ENCODE peak calls at places on chromosome X, in five cellular contexts. One of them, this sample, is unnamed.

GRCh38 chrX:132488092-132488749 is 617 bp downstream of the MBNL3 start:
- DNase-seq in Peyer's patch: peak
- DNase-seq in A549: no peak
- DNase-seq in cardiac muscle cell: peak
- DNase-seq in CD8-positive, alpha-beta T cell: no peak
- DNase-seq in this sample: no peak

GRCh38 chrX:138057883-138058282 is 492.0 kb downstream of the ZIC3 start:
- DNase-seq in Peyer's patch: no peak
- DNase-seq in A549: no peak
- DNase-seq in cardiac muscle cell: no peak
- DNase-seq in CD8-positive, alpha-beta T cell: no peak
- DNase-seq in this sample: no peak

GRCh38 chrX:39477438-39478120 is 620.2 kb downstream of the BCOR start:
- DNase-seq in Peyer's patch: no peak
- DNase-seq in A549: no peak
- DNase-seq in cardiac muscle cell: peak
- DNase-seq in CD8-positive, alpha-beta T cell: no peak
- DNase-seq in this sample: no peak

GRCh38 chrX:18574591-18574990 is 97.3 kb downstream of the RS1 start:
- DNase-seq in Peyer's patch: no peak
- DNase-seq in A549: no peak
- DNase-seq in cardiac muscle cell: peak
- DNase-seq in CD8-positive, alpha-beta T cell: no peak
- DNase-seq in this sample: peak

GRCh38 chrX:118534716-118535493 is 39.3 kb downstream of the DOCK11 start:
- DNase-seq in Peyer's patch: no peak
- DNase-seq in A549: no peak
- DNase-seq in cardiac muscle cell: no peak
- DNase-seq in CD8-positive, alpha-beta T cell: no peak
- DNase-seq in this sample: no peak

GRCh38 chrX:136497556-136498048 is at the start of gene HTATSF1:
- DNase-seq in Peyer's patch: no peak
- DNase-seq in A549: peak
- DNase-seq in cardiac muscle cell: no peak
- DNase-seq in CD8-positive, alpha-beta T cell: no peak
- DNase-seq in this sample: no peak

GRCh38 chrX:14903891-14904290 is 30.7 kb downstream of the MOSPD2 start:
- DNase-seq in Peyer's patch: no peak
- DNase-seq in A549: no peak
- DNase-seq in cardiac muscle cell: no peak
- DNase-seq in CD8-positive, alpha-beta T cell: no peak
- DNase-seq in this sample: no peak

GRCh38 chrX:150569155-150569477 is 695 bp downstream of the MTM1 start:
- DNase-seq in Peyer's patch: peak
- DNase-seq in A549: no peak
- DNase-seq in cardiac muscle cell: peak
- DNase-seq in CD8-positive, alpha-beta T cell: peak
- DNase-seq in this sample: no peak

GRCh38 chrX:129522184-129523059 is 868 bp downstream of the SMARCA1 start:
- DNase-seq in Peyer's patch: no peak
- DNase-seq in A549: peak
- DNase-seq in cardiac muscle cell: peak
- DNase-seq in CD8-positive, alpha-beta T cell: no peak
- DNase-seq in this sample: peak

GRCh38 chrX:50920132-50920531 is 9.6 kb downstream of the BMP15 start:
- DNase-seq in Peyer's patch: no peak
- DNase-seq in A549: no peak
- DNase-seq in cardiac muscle cell: peak
- DNase-seq in CD8-positive, alpha-beta T cell: no peak
- DNase-seq in this sample: no peak

GRCh38 chrX:124413244-124413643 is 66.9 kb downstream of the SH2D1A start:
- DNase-seq in Peyer's patch: no peak
- DNase-seq in A549: no peak
- DNase-seq in cardiac muscle cell: no peak
- DNase-seq in CD8-positive, alpha-beta T cell: no peak
- DNase-seq in this sample: no peak

GRCh38 chrX:70505451-70505841 is 60.8 kb downstream of the DLG3 start:
- DNase-seq in Peyer's patch: no peak
- DNase-seq in A549: no peak
- DNase-seq in cardiac muscle cell: no peak
- DNase-seq in CD8-positive, alpha-beta T cell: no peak
- DNase-seq in this sample: no peak

GRCh38 chrX:141642979-141643378 is 53.5 kb downstream of the SPANXA2 start:
- DNase-seq in Peyer's patch: no peak
- DNase-seq in A549: no peak
- DNase-seq in cardiac muscle cell: peak
- DNase-seq in CD8-positive, alpha-beta T cell: no peak
- DNase-seq in this sample: no peak

GRCh38 chrX:132463411-132463810 is 25.4 kb downstream of the MBNL3 start:
- DNase-seq in Peyer's patch: peak
- DNase-seq in A549: no peak
- DNase-seq in cardiac muscle cell: no peak
- DNase-seq in CD8-positive, alpha-beta T cell: no peak
- DNase-seq in this sample: no peak

GRCh38 chrX:37958493-37959211 is 47.7 kb upstream of the SYTL5 start:
- DNase-seq in Peyer's patch: no peak
- DNase-seq in A549: no peak
- DNase-seq in cardiac muscle cell: peak
- DNase-seq in CD8-positive, alpha-beta T cell: no peak
- DNase-seq in this sample: no peak

GRCh38 chrX:122817321-122817720 is 366.8 kb upstream of the GRIA3 start:
- DNase-seq in Peyer's patch: no peak
- DNase-seq in A549: no peak
- DNase-seq in cardiac muscle cell: no peak
- DNase-seq in CD8-positive, alpha-beta T cell: no peak
- DNase-seq in this sample: no peak

GRCh38 chrX:70480660-70481018 is 36.0 kb downstream of the DLG3 start:
- DNase-seq in Peyer's patch: no peak
- DNase-seq in A549: no peak
- DNase-seq in cardiac muscle cell: peak
- DNase-seq in CD8-positive, alpha-beta T cell: no peak
- DNase-seq in this sample: no peak

GRCh38 chrX:22467571-22467970 is 194.9 kb downstream of the CBLL2 start:
- DNase-seq in Peyer's patch: no peak
- DNase-seq in A549: no peak
- DNase-seq in cardiac muscle cell: no peak
- DNase-seq in CD8-positive, alpha-beta T cell: no peak
- DNase-seq in this sample: no peak

GRCh38 chrX:16839852-16840460 is 30.2 kb downstream of the RBBP7 start:
- DNase-seq in Peyer's patch: no peak
- DNase-seq in A549: no peak
- DNase-seq in cardiac muscle cell: peak
- DNase-seq in CD8-positive, alpha-beta T cell: no peak
- DNase-seq in this sample: peak

GRCh38 chrX:3550160-3550765 is 163.2 kb downstream of the PRKX start:
- DNase-seq in Peyer's patch: no peak
- DNase-seq in A549: peak
- DNase-seq in cardiac muscle cell: peak
- DNase-seq in CD8-positive, alpha-beta T cell: no peak
- DNase-seq in this sample: no peak

GRCh38 chrX:115898382-115899001 is 272.1 kb upstream of the AGTR2 start:
- DNase-seq in Peyer's patch: peak
- DNase-seq in A549: no peak
- DNase-seq in cardiac muscle cell: no peak
- DNase-seq in CD8-positive, alpha-beta T cell: peak
- DNase-seq in this sample: no peak

GRCh38 chrX:13790206-13791131 is 26.4 kb downstream of the GPM6B start:
- DNase-seq in Peyer's patch: no peak
- DNase-seq in A549: no peak
- DNase-seq in cardiac muscle cell: no peak
- DNase-seq in CD8-positive, alpha-beta T cell: no peak
- DNase-seq in this sample: no peak

DNA sequence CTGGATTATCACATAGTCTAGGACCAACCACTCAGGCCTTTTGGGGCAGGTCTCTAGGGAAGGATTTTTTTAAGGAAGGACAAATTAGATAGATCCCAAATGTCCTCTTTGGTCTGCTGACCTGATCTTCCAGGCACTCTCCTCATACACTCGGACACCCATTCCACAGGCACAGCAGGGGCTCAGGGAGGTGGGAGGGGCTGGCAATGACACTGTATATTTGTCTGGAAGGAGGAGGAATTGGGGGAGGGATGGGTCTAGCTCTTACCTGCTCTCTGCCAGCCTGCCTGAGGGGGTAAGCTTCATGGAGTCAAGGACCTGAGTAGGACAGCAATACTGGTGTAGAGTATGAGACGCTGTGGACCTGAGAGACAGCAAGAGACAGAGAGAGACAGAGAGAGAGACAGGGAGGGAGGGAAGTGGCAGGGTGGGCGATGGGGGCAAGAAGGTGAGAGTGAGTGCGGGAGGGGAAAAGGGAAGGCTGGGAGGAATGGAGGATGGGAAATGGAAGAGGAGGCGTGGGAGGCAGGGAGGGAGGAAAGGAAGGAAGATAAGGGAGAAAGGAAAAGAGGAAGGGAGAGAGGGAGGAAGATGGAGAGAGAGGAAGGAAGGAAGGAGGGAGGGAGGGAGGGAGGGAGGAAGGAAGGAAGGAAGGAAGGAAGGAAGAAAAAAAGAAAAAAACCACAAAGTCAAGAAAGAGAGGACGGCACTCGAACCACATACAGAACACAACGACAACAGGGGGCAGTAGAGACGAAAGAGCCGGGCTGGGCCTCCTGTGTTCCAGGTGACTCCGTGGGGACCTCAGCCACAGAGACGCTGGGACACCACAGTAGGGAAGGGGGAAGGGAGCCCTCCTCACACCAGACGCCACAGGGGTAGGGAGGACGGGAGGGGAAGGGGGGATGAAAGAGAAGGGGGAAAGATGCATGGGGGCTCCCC is 1.8 kb downstream of the IQSEC2 start:
- DNase-seq in Peyer's patch: no peak
- DNase-seq in A549: no peak
- DNase-seq in cardiac muscle cell: no peak
- DNase-seq in CD8-positive, alpha-beta T cell: no peak
- DNase-seq in this sample: no peak
- TF ChIP-seq CTCF in Peyer's patch: no peak
- TF ChIP-seq CTCF in A549: peak
- TF ChIP-seq CTCF in cardiac muscle cell: no peak
- TF ChIP-seq CTCF in CD8-positive, alpha-beta T cell: no peak
- TF ChIP-seq CTCF in this sample: no peak

GRCh38 chrX:154409222-154409871 is at the start of gene DNASE1L1:
- DNase-seq in Peyer's patch: peak
- DNase-seq in A549: peak
- DNase-seq in cardiac muscle cell: peak
- DNase-seq in CD8-positive, alpha-beta T cell: no peak
- DNase-seq in this sample: peak
- H3K27ac ChIP-seq in Peyer's patch: peak
- H3K27ac ChIP-seq in A549: peak
- H3K27ac ChIP-seq in cardiac muscle cell: peak
- H3K27ac ChIP-seq in CD8-positive, alpha-beta T cell: no peak
- H3K27ac ChIP-seq in this sample: peak

GRCh38 chrX:101478366-101478765 is 6.9 kb upstream of the ARMCX4 start:
- DNase-seq in Peyer's patch: no peak
- DNase-seq in A549: no peak
- DNase-seq in cardiac muscle cell: peak
- DNase-seq in CD8-positive, alpha-beta T cell: no peak
- DNase-seq in this sample: no peak
- TF ChIP-seq CTCF in Peyer's patch: no peak
- TF ChIP-seq CTCF in A549: no peak
- TF ChIP-seq CTCF in cardiac muscle cell: no peak
- TF ChIP-seq CTCF in CD8-positive, alpha-beta T cell: no peak
- TF ChIP-seq CTCF in this sample: no peak

DNA sequence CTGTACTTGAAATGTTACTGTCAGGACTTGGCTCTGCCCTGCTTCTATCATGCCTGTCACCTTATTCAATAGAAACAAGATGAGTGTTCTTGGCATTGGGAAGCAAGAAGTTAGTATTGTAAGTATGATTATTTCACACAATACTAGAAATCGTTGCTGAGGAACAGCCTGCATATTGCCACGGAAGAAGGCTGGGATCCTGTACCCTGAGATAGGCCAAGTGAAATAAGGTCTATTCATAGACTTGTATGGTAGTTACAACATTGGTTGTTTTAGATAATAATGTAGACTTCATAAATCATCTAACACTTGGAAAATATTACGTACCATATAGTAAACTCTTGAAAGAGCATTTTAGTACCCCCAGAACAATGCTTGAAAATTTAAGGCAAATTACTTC is 215.9 kb downstream of the DMD start:
- DNase-seq in Peyer's patch: no peak
- DNase-seq in A549: no peak
- DNase-seq in cardiac muscle cell: no peak
- DNase-seq in CD8-positive, alpha-beta T cell: no peak
- DNase-seq in this sample: no peak
- H3K27ac ChIP-seq in Peyer's patch: no peak
- H3K27ac ChIP-seq in A549: no peak
- H3K27ac ChIP-seq in cardiac muscle cell: no peak
- H3K27ac ChIP-seq in CD8-positive, alpha-beta T cell: no peak
- H3K27ac ChIP-seq in this sample: no peak

This sample was measured in RWPE1.